ENCODE peak calls at places on chromosomes 6 and 20, in four cellular contexts. One of them, this sample, is unnamed.
A peak's percentile ranks its signal among the peaks of the same experiment; 100 is the strongest.

GRCh38 chr6:16108996-16109658 is 19.8 kb upstream of the MYLIP start:
- DNase-seq in GM12865: no peak
- DNase-seq in kidney epithelial cell: no peak
- DNase-seq in keratinocyte: no peak
- DNase-seq in this sample: no peak

GRCh38 chr6:159132664-159133063 is 36.5 kb upstream of the FNDC1 start:
- DNase-seq in GM12865: no peak
- DNase-seq in kidney epithelial cell: no peak
- DNase-seq in keratinocyte: no peak
- DNase-seq in this sample: no peak

GRCh38 chr20:36107881-36108280 is 46.7 kb upstream of the EPB41L1 start:
- DNase-seq in GM12865: no peak
- DNase-seq in kidney epithelial cell: no peak
- DNase-seq in keratinocyte: no peak
- DNase-seq in this sample: no peak

GRCh38 chr6:52423971-52424381 is 3.8 kb downstream of the EFHC1 start:
- DNase-seq in GM12865: no peak
- DNase-seq in kidney epithelial cell: peak; percentile 63
- DNase-seq in keratinocyte: no peak
- DNase-seq in this sample: peak; percentile 88

GRCh38 chr20:46243707-46244628 is 64.3 kb downstream of the CDH22 start:
- DNase-seq in GM12865: no peak
- DNase-seq in kidney epithelial cell: no peak
- DNase-seq in keratinocyte: peak; percentile 42
- DNase-seq in this sample: no peak

GRCh38 chr6:10099086-10099499 is 315.8 kb downstream of the TFAP2A start:
- DNase-seq in GM12865: no peak
- DNase-seq in kidney epithelial cell: no peak
- DNase-seq in keratinocyte: no peak
- DNase-seq in this sample: no peak

GRCh38 chr6:46331461-46331860 is 159.8 kb downstream of the RCAN2 start:
- DNase-seq in GM12865: no peak
- DNase-seq in kidney epithelial cell: no peak
- DNase-seq in keratinocyte: no peak
- DNase-seq in this sample: no peak

GRCh38 chr6:139013185-139013800 is 15.3 kb upstream of the ABRACL start:
- DNase-seq in GM12865: no peak
- DNase-seq in kidney epithelial cell: no peak
- DNase-seq in keratinocyte: no peak
- DNase-seq in this sample: no peak

GRCh38 chr6:30864325-30864724 is 20.0 kb upstream of the DDR1 start:
- DNase-seq in GM12865: no peak
- DNase-seq in kidney epithelial cell: no peak
- DNase-seq in keratinocyte: no peak
- DNase-seq in this sample: no peak

GRCh38 chr6:143680157-143680556 is 2.4 kb downstream of the PHACTR2 start:
- DNase-seq in GM12865: no peak
- DNase-seq in kidney epithelial cell: no peak
- DNase-seq in keratinocyte: no peak
- DNase-seq in this sample: no peak

GRCh38 chr20:25271486-25272222 is 23.8 kb downstream of the PYGB start:
- DNase-seq in GM12865: no peak
- DNase-seq in kidney epithelial cell: no peak
- DNase-seq in keratinocyte: no peak
- DNase-seq in this sample: no peak

GRCh38 chr20:50992733-50993457 is 30.0 kb downstream of the KCNG1 start:
- DNase-seq in GM12865: peak; percentile 64
- DNase-seq in kidney epithelial cell: no peak
- DNase-seq in keratinocyte: peak; percentile 87
- DNase-seq in this sample: peak; percentile 35

GRCh38 chr6:25034477-25034876 is 98.7 kb upstream of the RIPOR2 start:
- DNase-seq in GM12865: no peak
- DNase-seq in kidney epithelial cell: no peak
- DNase-seq in keratinocyte: no peak
- DNase-seq in this sample: no peak

GRCh38 chr6:156828280-156828703 is 51.1 kb downstream of the ARID1B start:
- DNase-seq in GM12865: peak; percentile 77
- DNase-seq in kidney epithelial cell: peak; percentile 66
- DNase-seq in keratinocyte: peak; percentile 52
- DNase-seq in this sample: peak; percentile 28

GRCh38 chr6:21115111-21115510 is 478.4 kb upstream of the SOX4 start:
- DNase-seq in GM12865: no peak
- DNase-seq in kidney epithelial cell: no peak
- DNase-seq in keratinocyte: no peak
- DNase-seq in this sample: peak; percentile 58

GRCh38 chr6:106119526-106119925 is 33.4 kb downstream of the PRDM1 start:
- DNase-seq in GM12865: no peak
- DNase-seq in kidney epithelial cell: no peak
- DNase-seq in keratinocyte: no peak
- DNase-seq in this sample: no peak

GRCh38 chr6:37130704-37131103 is 39.2 kb upstream of the PIM1 start:
- DNase-seq in GM12865: no peak
- DNase-seq in kidney epithelial cell: no peak
- DNase-seq in keratinocyte: no peak
- DNase-seq in this sample: no peak

GRCh38 chr20:17786221-17786718 is 86.5 kb downstream of the BANF2 start:
- DNase-seq in GM12865: no peak
- DNase-seq in kidney epithelial cell: no peak
- DNase-seq in keratinocyte: no peak
- DNase-seq in this sample: peak; percentile 18

GRCh38 chr6:73263570-73263909 is 544 bp upstream of the KHDC1 start:
- DNase-seq in GM12865: peak; percentile 19
- DNase-seq in kidney epithelial cell: no peak
- DNase-seq in keratinocyte: no peak
- DNase-seq in this sample: no peak

GRCh38 chr6:156280131-156280530 is 497.0 kb upstream of the ARID1B start:
- DNase-seq in GM12865: peak; percentile 38
- DNase-seq in kidney epithelial cell: peak; percentile 41
- DNase-seq in keratinocyte: no peak
- DNase-seq in this sample: no peak

GRCh38 chr6:15036690-15037245 is 209.1 kb upstream of the JARID2 start:
- DNase-seq in GM12865: no peak
- DNase-seq in kidney epithelial cell: no peak
- DNase-seq in keratinocyte: no peak
- DNase-seq in this sample: no peak

GRCh38 chr6:51893356-51893755 is 194.1 kb downstream of the PKHD1 start:
- DNase-seq in GM12865: no peak
- DNase-seq in kidney epithelial cell: peak; percentile 54
- DNase-seq in keratinocyte: no peak
- DNase-seq in this sample: peak; percentile 22

DNA sequence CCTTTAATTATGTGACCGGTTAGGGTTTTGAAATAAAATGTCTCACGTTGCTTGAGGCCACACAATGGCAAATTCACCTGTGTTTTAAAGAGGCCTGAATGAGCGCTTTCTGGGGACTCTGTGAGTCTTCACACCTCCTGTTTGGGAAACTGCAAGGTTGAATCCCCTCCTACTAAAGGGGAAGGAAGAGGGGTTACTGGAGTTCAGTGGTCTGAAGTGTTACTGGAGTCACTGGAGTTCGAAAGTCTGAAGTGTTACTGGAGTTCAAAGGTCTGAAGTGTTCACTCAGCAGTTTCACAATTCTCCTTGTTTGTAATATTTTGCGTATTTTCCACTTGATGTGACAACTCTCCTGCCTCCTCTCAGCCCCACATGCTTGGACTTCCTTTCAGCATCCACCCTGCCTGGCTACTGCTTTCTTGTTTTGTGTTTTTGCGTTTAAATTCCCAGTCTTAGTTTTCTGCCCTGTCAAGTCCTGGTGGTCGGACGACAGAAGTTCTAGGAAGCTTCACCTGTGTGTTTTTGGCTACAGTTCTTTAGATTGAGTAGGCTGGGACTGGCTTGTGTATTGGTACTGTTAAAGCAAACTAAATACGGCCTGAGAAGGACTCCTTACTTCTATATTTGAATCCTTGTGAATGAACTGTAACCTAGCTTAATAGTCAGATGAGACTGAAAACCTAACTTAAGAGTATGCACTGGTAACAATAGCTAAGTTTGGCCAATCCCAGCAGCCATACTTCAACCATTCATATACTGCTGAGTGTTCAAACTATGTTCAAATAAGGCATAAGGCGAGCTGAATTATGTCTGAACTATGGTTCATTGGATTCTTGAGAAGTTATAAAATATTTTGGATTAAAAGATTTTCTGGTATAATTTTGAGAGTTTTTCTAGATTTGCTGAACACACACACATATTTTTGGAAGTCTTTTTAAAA is 2.0 kb downstream of the SMPDL3A start:
- DNase-seq in GM12865: no peak
- DNase-seq in kidney epithelial cell: no peak
- DNase-seq in keratinocyte: no peak
- DNase-seq in this sample: no peak
- H3K4me3 ChIP-seq in GM12865: no peak overlapping the region
- H3K4me3 ChIP-seq in kidney epithelial cell: peak overlapping the region; percentile 65
- H3K4me3 ChIP-seq in keratinocyte: peak overlapping the region; percentile 88
- H3K4me3 ChIP-seq in this sample: peak overlapping the region; percentile 60

GRCh38 chr6:125792172-125792571 is 1.4 kb downstream of the NCOA7 start:
- DNase-seq in GM12865: no peak
- DNase-seq in kidney epithelial cell: no peak
- DNase-seq in keratinocyte: no peak
- DNase-seq in this sample: no peak

GRCh38 chr6:125792680-125793079 is 1.9 kb downstream of the NCOA7 start:
- DNase-seq in GM12865: no peak
- DNase-seq in kidney epithelial cell: no peak
- DNase-seq in keratinocyte: no peak
- DNase-seq in this sample: no peak

GRCh38 chr6:125790403-125791150 is at the start of gene NCOA7:
- DNase-seq in GM12865: peak; percentile 86
- DNase-seq in kidney epithelial cell: no peak
- DNase-seq in keratinocyte: no peak
- DNase-seq in this sample: no peak

GRCh38 chr6:125791151-125791819 is 525 bp downstream of the NCOA7 start:
- DNase-seq in GM12865: peak; percentile 71
- DNase-seq in kidney epithelial cell: no peak
- DNase-seq in keratinocyte: no peak
- DNase-seq in this sample: no peak

DNA sequence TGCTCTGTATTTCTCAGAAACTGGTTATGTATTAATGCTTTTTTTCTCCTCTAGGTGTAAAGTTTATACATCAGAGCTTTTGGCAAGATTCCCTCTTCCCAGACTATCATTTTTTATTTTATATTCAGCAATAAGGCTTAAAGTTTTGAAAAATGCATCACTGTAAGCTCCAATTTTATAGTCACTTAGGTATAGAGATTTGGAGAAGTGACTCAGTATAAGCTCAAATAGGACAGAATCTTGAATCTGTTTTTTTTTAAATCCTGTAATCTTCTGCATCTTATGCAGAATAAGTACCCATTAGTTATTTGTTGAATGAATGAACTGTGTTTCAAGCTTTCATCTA is 1.0 kb downstream of the NCOA7 start:
- DNase-seq in GM12865: no peak
- DNase-seq in kidney epithelial cell: no peak
- DNase-seq in keratinocyte: no peak
- DNase-seq in this sample: no peak
- TF ChIP-seq CTCF in GM12865: no peak
- TF ChIP-seq CTCF in kidney epithelial cell: no peak
- TF ChIP-seq CTCF in keratinocyte: no peak
- TF ChIP-seq CTCF in this sample: no peak

DNA sequence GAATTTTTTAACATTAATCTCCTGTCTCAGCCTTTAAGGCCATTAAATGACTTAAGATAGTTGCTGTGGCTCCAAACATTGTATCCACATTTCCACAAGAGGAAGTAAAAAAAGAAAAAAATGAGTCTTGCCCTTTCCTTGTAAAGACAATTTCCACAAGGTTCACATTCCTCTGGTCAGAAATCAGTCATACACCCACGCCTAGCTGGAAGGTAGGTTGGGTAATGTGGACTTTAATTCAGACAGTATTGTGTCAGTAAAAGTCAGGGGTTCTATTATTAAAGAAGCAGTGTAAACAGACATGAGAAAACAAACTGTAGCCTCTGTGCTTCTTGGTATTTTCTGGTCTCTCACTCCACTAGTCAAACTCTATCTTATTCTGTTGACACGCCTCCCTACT is 682.0 kb downstream of the GRIK2 start:
- DNase-seq in GM12865: no peak
- DNase-seq in kidney epithelial cell: no peak
- DNase-seq in keratinocyte: no peak
- DNase-seq in this sample: no peak
- H3K4me3 ChIP-seq in GM12865: no peak overlapping the region
- H3K4me3 ChIP-seq in kidney epithelial cell: no peak overlapping the region
- H3K4me3 ChIP-seq in keratinocyte: no peak overlapping the region
- H3K4me3 ChIP-seq in this sample: no peak overlapping the region

DNA sequence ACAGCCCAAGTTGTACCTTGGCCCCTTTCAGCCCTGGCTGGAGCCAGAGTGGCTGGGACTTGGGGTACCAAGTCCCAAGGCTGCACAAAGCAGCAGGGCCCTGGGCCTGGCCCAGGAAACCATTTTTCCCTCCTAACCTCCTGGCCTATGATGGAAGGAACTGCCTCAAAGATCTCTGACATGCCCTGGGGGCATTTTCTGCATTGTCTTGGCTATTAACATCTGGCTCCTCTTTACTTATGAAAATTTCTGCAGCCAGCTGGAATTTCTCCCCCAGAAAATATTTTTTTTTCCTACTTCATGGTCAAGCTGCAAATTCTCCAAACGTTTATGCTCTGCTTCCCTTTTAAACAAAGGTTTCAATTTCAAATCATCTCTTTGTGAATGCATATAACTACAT is 269.4 kb upstream of the CDYL start:
- DNase-seq in GM12865: no peak
- DNase-seq in kidney epithelial cell: no peak
- DNase-seq in keratinocyte: no peak
- DNase-seq in this sample: no peak
- TF ChIP-seq CTCF in GM12865: no peak
- TF ChIP-seq CTCF in kidney epithelial cell: no peak
- TF ChIP-seq CTCF in keratinocyte: no peak
- TF ChIP-seq CTCF in this sample: no peak

GRCh38 chr6:1612902-1613301 is 3.2 kb downstream of the FOXC1 start:
- DNase-seq in GM12865: no peak
- DNase-seq in kidney epithelial cell: no peak
- DNase-seq in keratinocyte: no peak
- DNase-seq in this sample: peak; percentile 39
- H3K4me3 ChIP-seq in GM12865: no peak overlapping the region
- H3K4me3 ChIP-seq in kidney epithelial cell: peak overlapping the region; percentile 87
- H3K4me3 ChIP-seq in keratinocyte: peak overlapping the region; percentile 86
- H3K4me3 ChIP-seq in this sample: peak overlapping the region; percentile 54